ENCODE peak calls at places on chromosomes 16 and 17, in seven cellular contexts. T is CD8-positive, alpha-beta memory T cell; Y is HCT116; B is NT2/D1; A is neural progenitor cell; U is bronchial epithelial cell; H is Peyer's patch. C is an unnamed sample. For H3K27me3 and H3K36me3, the result is how much of the 10 kb centered on the place peaks cover.

GRCh38 chr17:77856551-77857305 is 101.8 kb upstream of the TNRC6C start:
- DNase-seq in U (no peak), Y (no peak), A (no peak), H (no peak), T (no peak), B (no peak), C (no peak)

GRCh38 chr17:75093543-75094158 is 5.9 kb downstream of the SLC16A5 start:
- DNase-seq in B (no peak), T (no peak), H (no peak), U (no peak), Y (no peak), A (no peak), C (no peak)

GRCh38 chr17:34633760-34634159 is 54.4 kb downstream of the TMEM132E start:
- DNase-seq in B (no peak), Y (no peak), H (no peak), A (no peak), U (no peak), T (no peak), C (no peak)

GRCh38 chr16:71373073-71373472 is 14.6 kb downstream of the CALB2 start:
- DNase-seq in H (no peak), Y (peak), A (no peak), T (no peak), U (no peak), B (no peak), C (no peak)

GRCh38 chr16:75189638-75190245 is 17.2 kb downstream of the CTRB2 start:
- DNase-seq in U (no peak), B (no peak), H (no peak), Y (no peak), T (no peak), A (no peak), C (no peak)

GRCh38 chr17:76014100-76014924 is 12.8 kb downstream of the EVPL start:
- DNase-seq in Y (peak), A (peak), U (peak), B (peak), H (peak), T (peak), C (peak)

GRCh38 chr17:45341389-45342158 is 24.8 kb upstream of the MAP3K14 start:
- DNase-seq in A (peak), U (peak), T (no peak), B (peak), H (no peak), Y (peak), C (peak)

GRCh38 chr16:85327731-85328664 is 215.7 kb upstream of the CIBAR2 start:
- DNase-seq in T (no peak), H (no peak), Y (peak), A (peak), U (no peak), B (peak), C (peak)

GRCh38 chr16:54402270-54402669 is 115.7 kb upstream of the IRX3 start:
- DNase-seq in U (no peak), B (no peak), H (no peak), A (no peak), T (no peak), Y (no peak), C (no peak)

GRCh38 chr17:57906910-57907309 is 48.3 kb downstream of the CUEDC1 start:
- DNase-seq in Y (no peak), H (no peak), U (no peak), A (peak), T (no peak), B (no peak), C (peak)

GRCh38 chr17:79874329-79874981 is 35.2 kb upstream of the CBX4 start:
- DNase-seq in Y (peak), A (peak), T (peak), B (peak), U (peak), H (peak), C (peak)

GRCh38 chr16:3283525-3284447 is 495 bp downstream of the ZNF263 start:
- DNase-seq in B (no peak), A (no peak), Y (no peak), H (no peak), T (no peak), U (no peak), C (no peak)

GRCh38 chr16:23182675-23183485 is at the start of gene SCNN1G:
- DNase-seq in A (peak), U (no peak), Y (no peak), B (no peak), T (no peak), H (peak), C (peak)

GRCh38 chr16:23227529-23227928 is 45.0 kb downstream of the SCNN1G start:
- DNase-seq in A (no peak), T (no peak), H (no peak), U (no peak), B (no peak), Y (no peak), C (no peak)

GRCh38 chr17:50394711-50395110 is 2.6 kb downstream of the LRRC59 start:
- DNase-seq in H (no peak), B (no peak), T (no peak), U (no peak), A (no peak), Y (no peak), C (no peak)

GRCh38 chr16:85555549-85556455 is 57.3 kb upstream of the GSE1 start:
- DNase-seq in Y (no peak), U (no peak), B (peak), T (peak), A (no peak), H (peak), C (no peak)

GRCh38 chr17:40242774-40243173 is 23.7 kb downstream of the WIPF2 start:
- DNase-seq in T (no peak), U (no peak), H (no peak), B (no peak), A (no peak), Y (no peak), C (no peak)

GRCh38 chr17:10058924-10059683 is 139.3 kb downstream of the GAS7 start:
- DNase-seq in Y (no peak), B (no peak), U (no peak), T (no peak), A (no peak), H (no peak), C (peak)

GRCh38 chr16:7335991-7336634 is 3.5 kb downstream of the RBFOX1 start:
- DNase-seq in H (no peak), A (no peak), U (no peak), B (no peak), Y (no peak), T (no peak), C (no peak)

GRCh38 chr17:6555331-6556120 is 829 bp downstream of the PITPNM3 start:
- DNase-seq in A (peak), T (no peak), H (peak), U (peak), Y (no peak), B (no peak), C (peak)

GRCh38 chr17:63405741-63406261 is 40.3 kb downstream of the CYB561 start:
- DNase-seq in B (peak), A (peak), T (no peak), Y (peak), H (no peak), U (peak), C (no peak)

GRCh38 chr17:65733314-65733713 is 171.9 kb upstream of the AXIN2 start:
- DNase-seq in Y (no peak), B (no peak), A (no peak), U (no peak), T (no peak), H (no peak), C (no peak)

GRCh38 chr16:2475413-2476344 is 752 bp downstream of the TBC1D24 start:
- DNase-seq in U (no peak), H (no peak), Y (no peak), T (peak), A (peak), B (no peak), C (peak)

GRCh38 chr16:1432388-1433262 is 1.7 kb downstream of the PERCC1 start:
- DNase-seq in H (no peak), B (no peak), A (no peak), Y (no peak), T (peak), U (no peak), C (peak)

GRCh38 chr16:1333854-1334719 is 642 bp downstream of the BAIAP3 start:
- DNase-seq in B (no peak), U (no peak), H (no peak), A (peak), T (no peak), Y (no peak), C (peak)

GRCh38 chr17:27846042-27846655 is 45.8 kb upstream of the NOS2 start:
- DNase-seq in B (no peak), U (no peak), H (no peak), Y (no peak), T (peak), A (no peak), C (no peak)

GRCh38 chr16:58551496-58551895 is 36.2 kb downstream of the SETD6 start:
- DNase-seq in Y (no peak), T (no peak), H (no peak), A (no peak), U (no peak), B (no peak), C (no peak)

GRCh38 chr17:41251261-41251660 is 1.8 kb downstream of the KRTAP9-4 start:
- DNase-seq in T (no peak), Y (no peak), H (no peak), U (no peak), B (no peak), A (no peak), C (no peak)

GRCh38 chr16:22198547-22199293 is 7.4 kb upstream of the EEF2K start:
- DNase-seq in A (no peak), B (no peak), T (no peak), Y (no peak), U (no peak), H (no peak), C (no peak)

GRCh38 chr16:87784812-87785211 is 19.0 kb upstream of the KLHDC4 start:
- DNase-seq in U (no peak), A (peak), Y (no peak), B (no peak), T (no peak), H (no peak), C (no peak)

GRCh38 chr17:17345294-17345597 is 42.1 kb downstream of the NT5M start:
- DNase-seq in Y (no peak), U (no peak), A (no peak), T (no peak), H (peak), B (no peak), C (no peak)

DNA sequence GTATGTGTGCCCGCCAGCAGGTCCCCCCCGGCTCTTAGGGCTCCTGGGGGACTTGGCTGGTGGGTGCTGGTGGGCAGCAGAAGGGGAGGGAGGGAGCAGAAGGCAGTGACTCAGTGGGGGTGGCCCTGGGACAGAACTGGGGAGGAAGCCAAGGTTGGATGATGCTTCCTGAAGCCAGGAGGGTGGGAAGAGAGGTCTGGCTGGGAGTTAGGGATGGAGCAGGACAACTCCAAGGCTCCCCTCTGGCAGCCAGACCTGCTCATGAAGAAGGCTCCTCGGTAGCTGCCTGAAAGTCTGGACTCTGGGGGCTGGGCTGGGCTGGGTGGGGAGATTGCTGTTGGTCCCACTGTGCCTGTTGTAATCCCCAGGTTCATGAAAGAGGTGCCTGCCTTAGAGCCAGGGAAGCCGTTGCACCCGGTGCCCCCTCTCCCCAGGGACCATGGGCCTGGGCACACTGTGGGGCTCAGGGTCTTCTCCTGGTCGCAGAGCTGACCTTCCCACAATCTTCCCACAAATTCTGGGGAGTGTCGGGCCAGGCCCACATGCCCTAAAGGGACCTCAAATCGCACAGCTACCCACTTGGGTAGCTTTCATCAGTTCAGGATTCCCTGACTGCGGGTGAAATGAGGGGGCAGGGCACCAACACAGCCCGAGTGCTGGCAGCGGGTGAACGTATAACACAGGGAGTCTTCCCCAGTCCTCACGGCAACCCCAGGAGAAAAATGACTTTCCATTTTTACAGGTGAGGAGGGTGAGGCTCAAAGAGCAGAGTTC is 1.1 kb upstream of the PLEKHG4 start:
- DNase-seq in B (no peak), A (no peak), Y (no peak), H (no peak), U (peak), T (no peak), C (no peak)
- H3K4me3 ChIP-seq in B (peak), A (peak), Y (peak), H (peak), U (peak), T (peak), C (peak)

GRCh38 chr16:80347002-80347401 is 193.8 kb upstream of the DYNLRB2 start:
- DNase-seq in T (no peak), U (no peak), Y (no peak), A (no peak), B (no peak), H (no peak), C (no peak)
- H3K27me3 ChIP-seq in T (under half), U (under half), Y (under half), A (under half), B (under half), H (under half), C (under half)

DNA sequence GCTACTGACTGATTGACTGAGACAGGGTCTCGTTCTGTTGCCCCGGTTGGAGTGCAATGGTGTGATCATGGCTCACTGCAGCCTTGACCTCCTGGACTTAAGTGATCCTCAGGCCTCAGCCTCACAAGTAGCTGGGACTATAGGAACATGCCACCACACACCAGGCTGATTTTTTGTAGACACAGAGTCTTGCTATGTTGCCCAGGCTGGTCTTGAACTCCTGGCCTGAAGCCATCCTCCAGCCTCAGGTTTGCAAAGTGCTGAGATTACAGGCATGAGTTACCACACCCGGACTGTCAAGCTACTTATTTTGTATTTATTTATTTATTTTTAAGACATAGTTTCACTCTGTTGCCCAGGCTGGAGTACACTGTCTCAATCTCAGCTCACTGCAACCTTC is 55.2 kb downstream of the METTL16 start:
- DNase-seq in T (no peak), U (no peak), H (no peak), A (no peak), Y (no peak), B (no peak), C (no peak)
- H3K36me3 ChIP-seq in T (under half), U (under half), H (under half), A (under half), Y (under half), B (under half), C (under half)

GRCh38 chr17:43369986-43370385 is 28.8 kb upstream of the ARL4D start:
- DNase-seq in A (no peak), Y (no peak), U (no peak), H (no peak), B (no peak), T (no peak), C (no peak)
- H3K4me3 ChIP-seq in A (no peak), Y (no peak), U (no peak), H (no peak), B (no peak), T (no peak), C (no peak)

GRCh38 chr17:15264542-15264941 is 584 bp downstream of the PMP22 start:
- DNase-seq in Y (no peak), H (peak), U (no peak), B (no peak), T (no peak), A (no peak), C (no peak)

GRCh38 chr17:15268003-15268402 is 2.9 kb upstream of the PMP22 start:
- DNase-seq in U (no peak), H (no peak), Y (no peak), T (no peak), A (no peak), B (no peak), C (no peak)

GRCh38 chr17:15268465-15268864 is 3.3 kb upstream of the PMP22 start:
- DNase-seq in B (no peak), A (no peak), H (no peak), Y (no peak), T (no peak), U (no peak), C (no peak)

GRCh38 chr17:15265131-15265530 is at the start of gene PMP22:
- DNase-seq in T (no peak), U (no peak), H (no peak), Y (no peak), A (no peak), B (no peak), C (no peak)

GRCh38 chr17:15266325-15266950 is 1.3 kb upstream of the PMP22 start:
- DNase-seq in T (no peak), U (no peak), A (no peak), B (no peak), Y (no peak), H (no peak), C (no peak)
- H3K27me3 ChIP-seq in T (under half), U (under half), A (half or more), B (under half), Y (under half), H (under half), C (under half)

GRCh38 chr16:30437511-30438046 is 7.7 kb upstream of the DCTPP1 start:
- DNase-seq in Y (no peak), U (no peak), B (no peak), T (no peak), H (no peak), A (no peak), C (no peak)
- H3K36me3 ChIP-seq in Y (under half), U (under half), B (under half), T (under half), H (under half), A (under half), C (under half)

GRCh38 chr17:8386841-8387240 is 3.8 kb upstream of the RPL26 start:
- DNase-seq in B (no peak), A (no peak), H (no peak), Y (no peak), T (no peak), U (no peak), C (no peak)

GRCh38 chr17:8383143-8383974 is at the start of gene RPL26:
- DNase-seq in B (peak), H (peak), U (peak), Y (peak), A (peak), T (peak), C (peak)

GRCh38 chr17:8382052-8382879 is 727 bp downstream of the RPL26 start:
- DNase-seq in B (no peak), Y (no peak), A (peak), T (no peak), U (peak), H (no peak), C (no peak)

GRCh38 chr17:8382880-8383142 is 182 bp downstream of the RPL26 start:
- DNase-seq in Y (no peak), H (no peak), B (no peak), A (no peak), U (no peak), T (no peak), C (no peak)

GRCh38 chr17:8384801-8385335 is 1.9 kb upstream of the RPL26 start:
- DNase-seq in T (no peak), Y (peak), H (no peak), A (peak), B (no peak), U (peak), C (peak)
- H3K4me3 ChIP-seq in T (no peak), Y (peak), H (no peak), A (peak), B (no peak), U (no peak), C (no peak)

DNA sequence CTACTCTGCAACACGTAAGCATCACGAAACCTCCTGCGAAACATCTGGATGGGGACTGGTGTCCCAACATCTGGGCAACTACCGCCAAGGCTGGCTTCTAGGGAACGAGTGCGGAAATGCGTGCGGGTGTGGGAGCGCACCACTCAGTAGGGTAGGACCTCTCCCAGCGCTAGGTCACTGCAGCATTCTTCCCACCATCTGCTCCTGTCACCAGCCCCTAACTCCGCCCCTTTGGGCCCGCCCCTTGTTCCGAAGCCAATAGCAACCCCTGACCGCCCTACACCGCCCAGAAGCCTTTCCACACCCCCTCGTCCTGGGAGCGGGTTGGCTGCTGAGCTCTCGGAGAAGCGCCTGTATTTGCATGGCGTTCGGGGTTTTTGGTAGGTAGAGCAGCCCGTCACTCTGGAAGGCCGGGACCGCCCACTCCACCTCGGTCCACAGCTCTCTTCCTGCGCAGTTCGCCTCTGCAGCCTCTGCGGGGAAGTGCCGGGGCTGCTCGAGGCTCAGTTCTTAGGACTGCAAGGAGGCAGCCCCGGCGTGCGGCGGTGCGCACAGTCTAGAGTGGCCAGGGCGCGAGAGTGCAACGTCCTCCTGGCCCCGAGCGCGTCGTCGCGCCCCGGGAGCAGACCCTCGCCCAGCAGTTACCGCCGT is at the start of gene HS3ST3B1:
- DNase-seq in Y (peak), H (peak), U (peak), B (peak), A (peak), T (peak), C (peak)
- H3K27me3 ChIP-seq in Y (under half), H (under half), U (under half), B (half or more), A (half or more), T (under half), C (half or more)

DNA sequence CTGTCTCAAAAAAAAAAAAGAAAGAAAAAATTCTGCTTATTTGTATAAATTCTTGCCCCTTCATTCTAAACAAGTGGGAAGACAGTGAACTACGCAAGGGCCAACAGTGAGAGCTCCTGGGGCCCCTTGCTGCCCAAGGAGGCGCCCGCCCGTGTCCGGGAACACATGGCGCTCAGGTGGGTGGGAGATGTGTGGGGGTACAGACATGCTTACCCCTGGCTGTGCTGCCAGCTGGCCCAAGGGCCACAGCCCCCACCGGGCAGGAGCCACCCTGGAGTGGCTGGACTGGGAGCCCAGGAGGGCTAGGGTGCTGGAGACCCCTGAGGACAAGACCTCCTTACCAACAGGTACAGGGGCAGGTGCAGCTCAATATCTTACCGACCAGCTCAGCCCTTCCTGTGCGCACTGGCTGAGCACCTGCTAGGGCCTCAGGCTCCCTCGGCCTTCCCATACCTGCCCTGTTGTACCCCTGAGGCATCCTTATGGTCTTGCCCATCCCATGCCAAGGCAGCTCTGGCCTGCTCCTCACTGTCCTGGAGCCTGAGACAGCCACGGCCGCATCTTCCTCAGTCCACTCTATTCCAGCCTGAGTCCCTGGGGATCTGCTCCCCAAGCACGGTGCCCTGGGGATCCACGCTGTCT is 56.2 kb downstream of the CCDC57 start:
- DNase-seq in Y (no peak), A (no peak), B (no peak), U (no peak), H (no peak), T (no peak), C (no peak)
- H3K36me3 ChIP-seq in Y (under half), A (under half), B (half or more), U (under half), H (under half), T (under half), C (under half)